ENCODE peak calls at places on chromosomes 4 and X, in ten cellular contexts. S is tibial nerve; P is endodermal cell; A is left ventricle myocardium inferior; B is ascending aorta; J is H9; Y is CD4-positive, alpha-beta T cell; I is IMR-90; V is fibroblast of lung; L is CD8-positive, alpha-beta T cell. U is an unnamed sample.

GRCh38 chrX:97854071-97854470 is 970.4 kb downstream of the RPA4 start:
- DNase-seq in B (no peak), L (no peak), A (no peak), J (no peak), V (no peak), Y (no peak), P (no peak), I (no peak), S (no peak), U (no peak)

GRCh38 chrX:40098264-40099045 is 697 bp upstream of the BCOR start:
- DNase-seq in V (peak; percentile 39), L (peak; percentile 33), J (peak; percentile 80), P (peak; percentile 89), A (peak; percentile 42), B (no peak), Y (peak; percentile 50), I (no peak), S (no peak), U (no peak)

GRCh38 chrX:41335590-41336331 is 1.8 kb downstream of the DDX3X start:
- DNase-seq in B (no peak), A (no peak), P (no peak), S (no peak), J (no peak), Y (no peak), L (no peak), I (peak; percentile 80), V (peak; percentile 50), U (no peak)

GRCh38 chr4:38210396-38211114 is 250.4 kb downstream of the PTTG2 start:
- DNase-seq in I (no peak), J (peak; percentile 39), B (no peak), V (no peak), L (no peak), S (no peak), A (no peak), P (peak; percentile 73), Y (no peak), U (no peak)

GRCh38 chr4:137812258-137812657 is 280.0 kb upstream of the PCDH18 start:
- DNase-seq in I (no peak), L (no peak), Y (no peak), P (no peak), B (no peak), J (no peak), S (no peak), V (no peak), A (no peak), U (no peak)

GRCh38 chr4:16461362-16461761 is 235.1 kb upstream of the TAPT1 start:
- DNase-seq in Y (no peak), I (no peak), P (no peak), V (no peak), S (no peak), J (no peak), L (no peak), A (no peak), B (no peak), U (no peak)

GRCh38 chrX:53280703-53281320 is 572 bp downstream of the IQSEC2 start:
- DNase-seq in I (peak; percentile 35), P (peak; percentile 65), J (no peak), B (no peak), S (peak; percentile 42), Y (no peak), V (peak; percentile 46), A (peak; percentile 71), L (no peak), U (no peak)

GRCh38 chr4:77734928-77735327 is 84.2 kb downstream of the CNOT6L start:
- DNase-seq in L (no peak), A (no peak), J (no peak), P (peak; percentile 50), B (no peak), Y (no peak), I (peak; percentile 79), V (peak; percentile 71), S (no peak), U (no peak)

GRCh38 chrX:48083212-48083611 is 11.8 kb upstream of the ZNF630 start:
- DNase-seq in L (peak; percentile 5), Y (peak; percentile 16), V (peak; percentile 53), A (peak; percentile 13), P (peak; percentile 74), J (peak; percentile 52), I (peak; percentile 34), S (peak; percentile 18), B (no peak), U (no peak)

GRCh38 chr4:180150818-180151217 is 2092.4 kb upstream of the TENM3 start:
- DNase-seq in I (peak; percentile 12), Y (no peak), V (peak; percentile 36), P (no peak), L (no peak), B (no peak), S (no peak), A (no peak), J (no peak), U (no peak)

GRCh38 chr4:138242076-138242829 is at the start of gene SLC7A11:
- DNase-seq in P (peak; percentile 91), S (no peak), A (no peak), Y (no peak), J (peak; percentile 91), L (peak; percentile 1), I (peak; percentile 100), V (peak; percentile 99), B (peak; percentile 31), U (peak; percentile 4)

GRCh38 chr4:2928242-2929155 is 34.7 kb downstream of the NOP14 start:
- DNase-seq in P (no peak), J (peak; percentile 39), I (no peak), Y (no peak), S (no peak), L (no peak), V (no peak), B (no peak), A (no peak), U (peak; percentile 0)

GRCh38 chrX:3299626-3300025 is 46.8 kb downstream of the MXRA5 start:
- DNase-seq in A (no peak), P (no peak), Y (no peak), B (no peak), J (no peak), I (peak; percentile 9), L (no peak), S (no peak), V (peak; percentile 0), U (no peak)

DNA sequence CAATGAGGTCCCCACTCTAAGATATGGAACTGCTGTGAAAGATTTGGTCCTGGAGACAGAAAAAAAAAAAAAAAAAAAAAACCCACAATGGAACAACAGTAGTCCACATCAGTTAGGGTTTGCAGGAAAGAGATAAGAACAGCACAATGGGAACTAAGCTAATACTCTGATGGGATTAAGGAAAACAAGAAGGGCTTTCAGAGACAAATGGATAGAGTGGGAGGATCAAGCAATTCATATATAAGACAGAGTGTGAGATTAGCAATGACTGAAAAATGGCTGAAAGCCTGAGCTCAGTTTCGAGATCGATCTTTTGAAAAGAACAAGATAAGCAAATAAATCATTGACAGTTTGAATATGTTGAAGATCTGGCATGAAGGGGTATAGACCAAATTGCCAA is 188.4 kb upstream of the TRPC5 start:
- DNase-seq in Y (no peak), S (no peak), I (no peak), V (no peak), A (no peak), J (no peak), P (no peak), L (no peak), B (no peak), U (no peak)
- H3K27ac ChIP-seq in Y (no peak overlapping the region), S (no peak overlapping the region), I (no peak overlapping the region), V (no peak overlapping the region), A (no peak overlapping the region), J (no peak overlapping the region), P (no peak overlapping the region), L (no peak overlapping the region), B (no peak overlapping the region), U (no peak overlapping the region)

GRCh38 chrX:50471390-50471789 is 765 bp upstream of the DGKK start:
- DNase-seq in S (no peak), J (peak; percentile 30), P (peak; percentile 55), Y (no peak), L (no peak), I (no peak), B (no peak), V (no peak), A (no peak), U (no peak)
- TF ChIP-seq CTCF in S (no peak), J (no peak), P (no peak), Y (no peak), L (no peak), I (no peak), B (no peak), V (no peak), A (no peak), U (no peak)

GRCh38 chrX:120749141-120749846 is 119.4 kb upstream of the C1GALT1C1 start:
- DNase-seq in P (no peak), S (no peak), Y (no peak), J (no peak), V (no peak), I (no peak), A (no peak), L (no peak), B (no peak), U (no peak)

GRCh38 chrX:120753413-120754251 is 122.0 kb downstream of the CT47B1 start:
- DNase-seq in A (no peak), S (no peak), I (no peak), B (no peak), P (no peak), J (no peak), L (no peak), V (no peak), Y (no peak), U (no peak)

GRCh38 chrX:120752431-120753128 is 122.7 kb upstream of the C1GALT1C1 start:
- DNase-seq in A (no peak), S (no peak), I (no peak), P (no peak), J (no peak), L (no peak), V (no peak), B (no peak), Y (no peak), U (no peak)

GRCh38 chrX:120750381-120750780 is 120.5 kb upstream of the C1GALT1C1 start:
- DNase-seq in V (no peak), S (no peak), P (no peak), Y (no peak), J (no peak), I (no peak), L (no peak), B (no peak), A (no peak), U (no peak)

GRCh38 chrX:120751683-120752082 is 121.8 kb upstream of the C1GALT1C1 start:
- DNase-seq in S (no peak), J (no peak), B (no peak), P (no peak), V (no peak), A (no peak), Y (no peak), L (no peak), I (no peak), U (no peak)
- H3K27ac ChIP-seq in S (no peak overlapping the region), J (no peak overlapping the region), B (no peak overlapping the region), P (no peak overlapping the region), V (no peak overlapping the region), A (no peak overlapping the region), Y (no peak overlapping the region), L (no peak overlapping the region), I (no peak overlapping the region), U (no peak overlapping the region)

GRCh38 chrX:74321191-74321590 is 17.2 kb downstream of the ZCCHC13 start:
- DNase-seq in B (no peak), J (no peak), P (no peak), V (no peak), I (no peak), A (no peak), L (no peak), S (no peak), Y (no peak), U (no peak)

GRCh38 chrX:74325130-74326059 is 21.4 kb downstream of the ZCCHC13 start:
- DNase-seq in V (no peak), B (no peak), S (no peak), P (peak; percentile 90), L (no peak), Y (no peak), I (no peak), A (no peak), J (peak; percentile 94), U (no peak)
- TF ChIP-seq CTCF in V (no peak), B (no peak), S (no peak), P (peak; percentile 69), L (no peak), Y (no peak), I (no peak), A (no peak), J (peak; percentile 72), U (no peak)

U was measured in thoracic aorta.